ENCODE peak calls at places on chromosomes 2 and 18, in eight cellular contexts. U is H9, N is AG09309, P is AG04449, Q is hepatocyte, E is BJ, S is adipocyte, H is AG04450. B is an unnamed sample.

GRCh38 chr2:182594286-182594685 is 121.8 kb upstream of the DNAJC10 start:
- DNase-seq in U (no peak), N (peak), P (no peak), Q (no peak), E (peak), S (peak), H (no peak), B (no peak)

GRCh38 chr18:75089748-75090327 is 119.1 kb downstream of the PTGR3 start:
- DNase-seq in U (no peak), N (no peak), P (no peak), Q (no peak), E (no peak), S (no peak), H (no peak), B (no peak)

GRCh38 chr2:121754851-121755236 is 607 bp upstream of the TSN start:
- DNase-seq in U (no peak), N (no peak), P (no peak), Q (no peak), E (no peak), S (no peak), H (no peak), B (no peak)

GRCh38 chr2:10252202-10252601 is 50.5 kb upstream of the HPCAL1 start:
- DNase-seq in U (no peak), N (no peak), P (no peak), Q (no peak), E (no peak), S (no peak), H (no peak), B (no peak)

GRCh38 chr2:2291500-2292260 is 39.4 kb downstream of the MYT1L start:
- DNase-seq in U (peak), N (no peak), P (no peak), Q (peak), E (no peak), S (no peak), H (no peak), B (peak)

GRCh38 chr2:208006325-208006724 is 19.0 kb downstream of the PLEKHM3 start:
- DNase-seq in U (no peak), N (no peak), P (no peak), Q (no peak), E (no peak), S (no peak), H (no peak), B (peak)

GRCh38 chr2:27627963-27628766 is 647 bp downstream of the CCDC121 start:
- DNase-seq in U (no peak), N (peak), P (peak), Q (peak), E (peak), S (peak), H (peak), B (peak)

GRCh38 chr2:211454684-211455083 is 898.3 kb downstream of the CPS1 start:
- DNase-seq in U (no peak), N (no peak), P (no peak), Q (no peak), E (no peak), S (no peak), H (no peak), B (peak)

GRCh38 chr18:58753976-58754375 is 82.7 kb downstream of the MALT1 start:
- DNase-seq in U (no peak), N (no peak), P (no peak), Q (no peak), E (no peak), S (peak), H (no peak), B (no peak)

GRCh38 chr2:11559786-11560155 is 25.9 kb downstream of the GREB1 start:
- DNase-seq in U (no peak), N (no peak), P (no peak), Q (no peak), E (no peak), S (no peak), H (no peak), B (no peak)